ENCODE peak calls at places on chromosomes 4 and X, in five cellular contexts. One of them, this sample, is unnamed.

GRCh38 chrX:11756354-11757318 is 1.4 kb upstream of the MSL3 start:
- DNase-seq in tibial artery: no peak
- DNase-seq in transverse colon: no peak
- DNase-seq in tibial nerve: no peak
- DNase-seq in astrocyte: peak; percentile 19
- DNase-seq in this sample: no peak

GRCh38 chr4:73864365-73864764 is 4.8 kb upstream of the CXCL1 start:
- DNase-seq in astrocyte: no peak
- DNase-seq in tibial nerve: no peak
- DNase-seq in transverse colon: no peak
- DNase-seq in tibial artery: no peak
- DNase-seq in this sample: no peak

GRCh38 chr4:52578951-52579350 is 80.2 kb downstream of the USP46 start:
- DNase-seq in tibial artery: no peak
- DNase-seq in astrocyte: no peak
- DNase-seq in transverse colon: no peak
- DNase-seq in tibial nerve: no peak
- DNase-seq in this sample: no peak

GRCh38 chrX:9163153-9163790 is 129.3 kb upstream of the FAM9B start:
- DNase-seq in tibial nerve: no peak
- DNase-seq in transverse colon: no peak
- DNase-seq in tibial artery: no peak
- DNase-seq in astrocyte: peak; percentile 40
- DNase-seq in this sample: no peak

GRCh38 chr4:159677521-159677920 is 574.6 kb downstream of the RAPGEF2 start:
- DNase-seq in astrocyte: peak; percentile 69
- DNase-seq in transverse colon: no peak
- DNase-seq in tibial artery: no peak
- DNase-seq in tibial nerve: no peak
- DNase-seq in this sample: no peak

GRCh38 chr4:54539500-54540029 is 118.2 kb upstream of the KIT start:
- DNase-seq in astrocyte: peak; percentile 19
- DNase-seq in tibial artery: peak; percentile 65
- DNase-seq in tibial nerve: peak; percentile 13
- DNase-seq in transverse colon: peak; percentile 54
- DNase-seq in this sample: no peak

GRCh38 chr4:159016527-159017137 is 86.2 kb upstream of the RAPGEF2 start:
- DNase-seq in astrocyte: peak; percentile 25
- DNase-seq in tibial artery: no peak
- DNase-seq in tibial nerve: no peak
- DNase-seq in transverse colon: peak; percentile 34
- DNase-seq in this sample: no peak

GRCh38 chr4:56048621-56049427 is 100.1 kb downstream of the CEP135 start:
- DNase-seq in astrocyte: peak; percentile 27
- DNase-seq in tibial nerve: no peak
- DNase-seq in transverse colon: peak; percentile 64
- DNase-seq in tibial artery: no peak
- DNase-seq in this sample: no peak

GRCh38 chrX:3939967-3940610 is 226.6 kb upstream of the PRKX start:
- DNase-seq in tibial nerve: no peak
- DNase-seq in astrocyte: no peak
- DNase-seq in tibial artery: no peak
- DNase-seq in transverse colon: no peak
- DNase-seq in this sample: no peak

GRCh38 chrX:153502131-153502530 is 7.4 kb downstream of the BGN start:
- DNase-seq in tibial artery: peak; percentile 80
- DNase-seq in astrocyte: no peak
- DNase-seq in transverse colon: no peak
- DNase-seq in tibial nerve: no peak
- DNase-seq in this sample: no peak

GRCh38 chr4:106707776-106708603 is 328.1 kb downstream of the DKK2 start:
- DNase-seq in astrocyte: peak; percentile 71
- DNase-seq in transverse colon: no peak
- DNase-seq in tibial nerve: no peak
- DNase-seq in tibial artery: no peak
- DNase-seq in this sample: no peak

GRCh38 chr4:79198886-79199591 is 126.8 kb downstream of the NAA11 start:
- DNase-seq in astrocyte: peak; percentile 3
- DNase-seq in tibial nerve: no peak
- DNase-seq in tibial artery: no peak
- DNase-seq in transverse colon: no peak
- DNase-seq in this sample: no peak

GRCh38 chr4:72505314-72505744 is 63.7 kb downstream of the ADAMTS3 start:
- DNase-seq in tibial artery: no peak
- DNase-seq in transverse colon: no peak
- DNase-seq in tibial nerve: no peak
- DNase-seq in astrocyte: peak; percentile 39
- DNase-seq in this sample: no peak

GRCh38 chr4:185359767-185360446 is 35.8 kb downstream of the LRP2BP start:
- DNase-seq in astrocyte: peak; percentile 84
- DNase-seq in transverse colon: no peak
- DNase-seq in tibial artery: no peak
- DNase-seq in tibial nerve: no peak
- DNase-seq in this sample: no peak

GRCh38 chr4:956531-957230 is 16.7 kb downstream of the DGKQ start:
- DNase-seq in tibial nerve: no peak
- DNase-seq in astrocyte: no peak
- DNase-seq in transverse colon: no peak
- DNase-seq in tibial artery: no peak
- DNase-seq in this sample: no peak

DNA sequence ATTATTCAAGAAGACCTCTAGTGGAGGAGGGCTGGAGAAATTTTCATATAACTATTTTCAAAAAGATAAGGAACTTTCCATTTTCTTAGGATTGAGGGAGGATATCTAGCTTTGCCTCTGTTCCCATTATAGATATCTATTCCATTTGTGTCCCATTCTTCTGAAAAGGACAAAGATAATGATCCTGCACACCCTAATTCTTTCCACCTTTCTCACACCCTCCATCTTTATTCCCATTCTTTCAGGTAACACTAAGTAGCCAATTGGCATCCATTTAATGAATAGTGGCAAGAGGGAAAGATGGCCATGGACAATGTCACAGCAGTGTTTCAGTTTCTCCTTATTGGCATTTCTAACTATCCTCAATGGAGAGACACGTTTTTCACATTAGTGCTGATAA is at the start of gene OR13H1:
- DNase-seq in tibial artery: no peak
- DNase-seq in transverse colon: no peak
- DNase-seq in astrocyte: no peak
- DNase-seq in tibial nerve: no peak
- DNase-seq in this sample: no peak
- TF ChIP-seq CTCF in tibial artery: no peak
- TF ChIP-seq CTCF in transverse colon: no peak
- TF ChIP-seq CTCF in astrocyte: no peak
- TF ChIP-seq CTCF in tibial nerve: no peak
- TF ChIP-seq CTCF in this sample: no peak

GRCh38 chrX:2450681-2451080 is 50.1 kb downstream of the DHRSX start:
- DNase-seq in tibial artery: no peak
- DNase-seq in tibial nerve: no peak
- DNase-seq in astrocyte: no peak
- DNase-seq in transverse colon: no peak
- DNase-seq in this sample: no peak

GRCh38 chrX:2451456-2452316 is 49.1 kb downstream of the DHRSX start:
- DNase-seq in transverse colon: no peak
- DNase-seq in astrocyte: peak; percentile 81
- DNase-seq in tibial artery: peak; percentile 46
- DNase-seq in tibial nerve: no peak
- DNase-seq in this sample: no peak

GRCh38 chrX:2446815-2447214 is 54.0 kb downstream of the DHRSX start:
- DNase-seq in tibial nerve: no peak
- DNase-seq in astrocyte: no peak
- DNase-seq in transverse colon: no peak
- DNase-seq in tibial artery: no peak
- DNase-seq in this sample: no peak

GRCh38 chrX:2447484-2447883 is 53.3 kb downstream of the DHRSX start:
- DNase-seq in tibial artery: no peak
- DNase-seq in transverse colon: no peak
- DNase-seq in tibial nerve: no peak
- DNase-seq in astrocyte: no peak
- DNase-seq in this sample: no peak

GRCh38 chrX:2449135-2449886 is 51.5 kb downstream of the DHRSX start:
- DNase-seq in tibial nerve: no peak
- DNase-seq in tibial artery: no peak
- DNase-seq in transverse colon: no peak
- DNase-seq in astrocyte: no peak
- DNase-seq in this sample: no peak
- H3K4me3 ChIP-seq in tibial nerve: no peak overlapping the region
- H3K4me3 ChIP-seq in tibial artery: no peak overlapping the region
- H3K4me3 ChIP-seq in transverse colon: no peak overlapping the region
- H3K4me3 ChIP-seq in astrocyte: no peak overlapping the region
- H3K4me3 ChIP-seq in this sample: no peak overlapping the region

GRCh38 chr4:174209296-174209695 is 74.2 kb downstream of the FBXO8 start:
- DNase-seq in transverse colon: no peak
- DNase-seq in tibial artery: no peak
- DNase-seq in tibial nerve: no peak
- DNase-seq in astrocyte: no peak
- DNase-seq in this sample: no peak
- H3K27me3 ChIP-seq in transverse colon: peaks cover 78% of the 10 kb centered on the region
- H3K27me3 ChIP-seq in tibial artery: peaks cover 2% of the 10 kb centered on the region
- H3K27me3 ChIP-seq in tibial nerve: peaks cover 65% of the 10 kb centered on the region
- H3K27me3 ChIP-seq in astrocyte: peaks cover 55% of the 10 kb centered on the region
- H3K27me3 ChIP-seq in this sample: peaks cover 19% of the 10 kb centered on the region

GRCh38 chr4:98027827-98028226 is 115.4 kb downstream of the STPG2 start:
- DNase-seq in tibial artery: no peak
- DNase-seq in tibial nerve: no peak
- DNase-seq in transverse colon: no peak
- DNase-seq in astrocyte: peak; percentile 3
- DNase-seq in this sample: no peak
- TF ChIP-seq CTCF in tibial artery: no peak
- TF ChIP-seq CTCF in tibial nerve: no peak
- TF ChIP-seq CTCF in transverse colon: no peak
- TF ChIP-seq CTCF in astrocyte: peak; percentile 35
- TF ChIP-seq CTCF in this sample: no peak

This sample was measured in BJ.